ENCODE peak calls at places on chromosome 17, in six cellular contexts. V is DND-41, M is PC-9, W is brain microvascular endothelial cell, T is GM23338, C is cardiac muscle cell. F is an unnamed sample.

GRCh38 chr17:74212262-74212912 is 984 bp upstream of the TTYH2 start:
- DNase-seq in V (no peak), M (no peak), W (no peak), T (peak), C (no peak), F (peak)

GRCh38 chr17:1975573-1975972 is 49.6 kb downstream of the RTN4RL1 start:
- DNase-seq in V (no peak), M (no peak), W (no peak), T (no peak), C (no peak), F (no peak)

GRCh38 chr17:57410169-57410568 is 153.8 kb downstream of the MSI2 start:
- DNase-seq in V (no peak), M (no peak), W (no peak), T (no peak), C (no peak), F (no peak)

GRCh38 chr17:28574536-28574935 is 2.2 kb downstream of the ALDOC start:
- DNase-seq in V (no peak), M (no peak), W (no peak), T (no peak), C (no peak), F (no peak)

GRCh38 chr17:67322039-67322787 is 44.2 kb downstream of the PSMD12 start:
- DNase-seq in V (no peak), M (no peak), W (no peak), T (peak), C (no peak), F (no peak)

GRCh38 chr17:72725432-72726068 is 366.9 kb downstream of the SLC39A11 start:
- DNase-seq in V (peak), M (peak), W (peak), T (peak), C (peak), F (peak)

GRCh38 chr17:78484300-78485159 is 92.7 kb downstream of the DNAH17 start:
- DNase-seq in V (no peak), M (peak), W (peak), T (peak), C (peak), F (peak)

GRCh38 chr17:21218831-21219380 is 4.9 kb upstream of the TMEM11 start:
- DNase-seq in V (no peak), M (no peak), W (no peak), T (no peak), C (no peak), F (no peak)

GRCh38 chr17:61409301-61410099 is 9.9 kb downstream of the TBX2 start:
- DNase-seq in V (no peak), M (peak), W (no peak), T (peak), C (peak), F (peak)

GRCh38 chr17:46832945-46833839 is 14.7 kb upstream of the WNT3 start:
- DNase-seq in V (no peak), M (no peak), W (peak), T (no peak), C (peak), F (no peak)

GRCh38 chr17:68794636-68795503 is 160.3 kb downstream of the ABCA8 start:
- DNase-seq in V (no peak), M (no peak), W (peak), T (peak), C (peak), F (no peak)

GRCh38 chr17:73320601-73321264 is 8.9 kb upstream of the CDC42EP4 start:
- DNase-seq in V (no peak), M (no peak), W (no peak), T (no peak), C (no peak), F (no peak)

GRCh38 chr17:897970-898619 is 81.5 kb downstream of the NXN start:
- DNase-seq in V (no peak), M (no peak), W (no peak), T (no peak), C (no peak), F (no peak)

GRCh38 chr17:17590141-17590735 is 1.3 kb downstream of the PEMT start:
- DNase-seq in V (no peak), M (no peak), W (no peak), T (no peak), C (no peak), F (no peak)

GRCh38 chr17:48618366-48618896 is 3.3 kb upstream of the HOXB8 start:
- DNase-seq in V (peak), M (peak), W (peak), T (peak), C (peak), F (peak)

GRCh38 chr17:1055751-1056645 is 59.1 kb downstream of the TIMM22 start:
- DNase-seq in V (peak), M (peak), W (peak), T (peak), C (peak), F (peak)

GRCh38 chr17:41486809-41487530 is 2.7 kb downstream of the KRT36 start:
- DNase-seq in V (peak), M (no peak), W (no peak), T (peak), C (no peak), F (peak)

GRCh38 chr17:74449773-74450172 is 16.7 kb upstream of the CD300A start:
- DNase-seq in V (no peak), M (no peak), W (no peak), T (no peak), C (no peak), F (no peak)

GRCh38 chr17:28725166-28725659 is 820 bp downstream of the TLCD1 start:
- DNase-seq in V (peak), M (peak), W (peak), T (peak), C (peak), F (no peak)

GRCh38 chr17:35715416-35715815 is 16.0 kb upstream of the RASL10B start:
- DNase-seq in V (no peak), M (no peak), W (no peak), T (no peak), C (no peak), F (no peak)

GRCh38 chr17:36627101-36627500 is 25.7 kb downstream of the MRM1 start:
- DNase-seq in V (no peak), M (no peak), W (no peak), T (peak), C (no peak), F (no peak)

DNA sequence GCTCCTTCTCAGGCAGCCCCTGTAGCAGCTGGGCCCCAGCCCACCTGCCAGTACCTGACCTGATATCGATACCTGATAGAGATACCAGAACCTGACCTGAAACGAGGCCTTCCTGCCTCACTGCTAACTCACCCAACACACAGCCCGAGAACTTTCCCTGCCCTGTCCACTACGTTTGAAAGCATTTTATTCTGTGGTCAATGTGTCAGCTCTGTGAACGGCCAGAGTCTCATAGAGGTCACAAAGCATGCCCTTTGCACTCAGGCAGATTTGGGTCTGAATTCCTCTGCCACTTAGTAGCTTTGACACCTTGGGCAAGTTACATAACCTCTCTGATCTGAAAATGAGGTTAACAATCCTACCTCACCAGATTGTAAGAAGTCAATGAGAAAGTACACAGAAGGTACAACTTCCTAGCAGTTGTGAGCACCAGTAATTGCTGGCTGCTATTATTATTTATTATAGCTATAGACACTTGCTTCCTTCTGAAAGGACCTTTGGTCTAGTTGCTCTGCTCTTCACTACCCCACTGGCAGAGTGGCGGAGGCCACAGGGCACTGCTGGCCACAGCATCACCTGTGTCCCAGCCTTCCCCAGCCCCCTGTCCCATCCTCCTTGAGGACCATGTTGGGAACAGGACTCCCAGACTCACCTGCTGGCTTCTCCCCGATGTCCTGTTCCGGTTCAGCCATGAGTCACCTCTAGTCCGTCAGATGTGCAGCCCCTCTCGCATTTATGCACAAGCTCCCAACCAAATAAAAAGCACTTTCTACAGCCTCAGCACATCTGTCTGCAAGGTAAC is 895 bp downstream of the ANKRD40CL start:
- DNase-seq in V (no peak), M (no peak), W (no peak), T (no peak), C (no peak), F (no peak)
- H3K27ac ChIP-seq in V (no peak), M (no peak), W (no peak), T (no peak), C (peak), F (no peak)

GRCh38 chr17:80474933-80475915 is 1.2 kb downstream of the NPTX1 start:
- DNase-seq in V (no peak), M (peak), W (no peak), T (no peak), C (no peak), F (no peak)

GRCh38 chr17:80472996-80473395 is 3.4 kb downstream of the NPTX1 start:
- DNase-seq in V (no peak), M (no peak), W (no peak), T (no peak), C (no peak), F (no peak)

GRCh38 chr17:80475949-80476876 is at the start of gene NPTX1:
- DNase-seq in V (no peak), M (peak), W (no peak), T (peak), C (peak), F (no peak)

GRCh38 chr17:80473701-80474100 is 2.7 kb downstream of the NPTX1 start:
- DNase-seq in V (no peak), M (no peak), W (no peak), T (no peak), C (no peak), F (no peak)

GRCh38 chr17:80474231-80474932 is 2.0 kb downstream of the NPTX1 start:
- DNase-seq in V (no peak), M (no peak), W (no peak), T (no peak), C (peak), F (no peak)
- H3K4me3 ChIP-seq in V (no peak), M (no peak), W (peak), T (peak), C (no peak), F (peak)

DNA sequence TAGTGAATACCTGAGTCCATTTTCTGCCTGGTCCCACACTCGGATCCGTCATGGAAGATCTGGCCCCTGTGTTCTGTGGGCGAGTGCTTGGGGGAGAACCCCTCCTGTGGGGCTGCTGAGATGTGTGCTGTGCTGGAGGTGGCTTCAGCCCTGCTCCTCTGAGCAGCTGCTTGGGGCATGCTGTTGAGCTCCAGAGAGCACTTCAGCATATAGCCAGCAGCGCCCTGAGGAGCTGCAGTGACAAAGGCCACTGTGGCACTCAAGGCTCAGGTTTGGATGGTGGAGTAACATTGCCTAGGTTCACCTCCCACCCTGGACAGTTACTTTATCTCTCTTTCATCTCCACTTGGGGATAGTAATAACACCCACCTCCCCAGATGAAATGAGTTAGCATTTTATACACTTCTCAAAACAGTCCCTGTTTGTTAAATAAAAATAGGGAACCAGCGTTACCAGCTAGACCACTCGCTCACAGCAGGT is 75.3 kb downstream of the KSR1 start:
- DNase-seq in V (no peak), M (no peak), W (no peak), T (no peak), C (no peak), F (no peak)
- H3K27ac ChIP-seq in V (no peak), M (peak), W (peak), T (no peak), C (no peak), F (no peak)

GRCh38 chr17:59623151-59623550 is 3.5 kb downstream of the CLTC start:
- DNase-seq in V (no peak), M (no peak), W (no peak), T (no peak), C (no peak), F (no peak)
- H3K4me3 ChIP-seq in V (peak), M (peak), W (peak), T (no peak), C (no peak), F (no peak)

GRCh38 chr17:81044428-81044763 is 9.4 kb downstream of the BAIAP2 start:
- DNase-seq in V (no peak), M (no peak), W (no peak), T (no peak), C (no peak), F (no peak)

GRCh38 chr17:81042606-81043005 is 7.7 kb downstream of the BAIAP2 start:
- DNase-seq in V (no peak), M (no peak), W (no peak), T (no peak), C (no peak), F (no peak)

GRCh38 chr17:81044764-81045589 is 10.0 kb downstream of the BAIAP2 start:
- DNase-seq in V (no peak), M (peak), W (peak), T (no peak), C (peak), F (no peak)

GRCh38 chr17:81043725-81044427 is 8.9 kb downstream of the BAIAP2 start:
- DNase-seq in V (no peak), M (peak), W (peak), T (peak), C (no peak), F (no peak)

DNA sequence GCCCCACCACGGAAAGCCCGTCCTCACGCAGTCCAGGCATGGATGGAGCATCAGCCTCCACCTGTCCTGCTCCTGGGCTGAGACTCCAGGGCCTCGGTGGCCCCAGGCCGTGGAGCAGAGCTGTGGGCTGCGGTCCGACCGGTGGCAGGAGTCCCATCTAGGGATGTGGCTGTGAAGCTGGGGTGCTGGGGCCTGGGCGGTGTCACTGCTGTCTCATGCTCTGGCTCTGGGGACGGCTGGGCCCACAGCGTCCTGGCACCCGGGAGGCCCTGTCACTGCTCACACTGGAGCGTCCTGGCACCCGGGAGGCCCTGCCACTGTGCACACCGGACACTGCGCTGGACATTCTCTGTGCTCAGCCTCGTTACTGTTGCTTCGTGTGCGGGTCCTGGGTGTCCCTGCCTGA is 8.4 kb downstream of the BAIAP2 start:
- DNase-seq in V (no peak), M (no peak), W (no peak), T (no peak), C (no peak), F (no peak)
- H3K27ac ChIP-seq in V (no peak), M (peak), W (no peak), T (no peak), C (peak), F (no peak)

DNA sequence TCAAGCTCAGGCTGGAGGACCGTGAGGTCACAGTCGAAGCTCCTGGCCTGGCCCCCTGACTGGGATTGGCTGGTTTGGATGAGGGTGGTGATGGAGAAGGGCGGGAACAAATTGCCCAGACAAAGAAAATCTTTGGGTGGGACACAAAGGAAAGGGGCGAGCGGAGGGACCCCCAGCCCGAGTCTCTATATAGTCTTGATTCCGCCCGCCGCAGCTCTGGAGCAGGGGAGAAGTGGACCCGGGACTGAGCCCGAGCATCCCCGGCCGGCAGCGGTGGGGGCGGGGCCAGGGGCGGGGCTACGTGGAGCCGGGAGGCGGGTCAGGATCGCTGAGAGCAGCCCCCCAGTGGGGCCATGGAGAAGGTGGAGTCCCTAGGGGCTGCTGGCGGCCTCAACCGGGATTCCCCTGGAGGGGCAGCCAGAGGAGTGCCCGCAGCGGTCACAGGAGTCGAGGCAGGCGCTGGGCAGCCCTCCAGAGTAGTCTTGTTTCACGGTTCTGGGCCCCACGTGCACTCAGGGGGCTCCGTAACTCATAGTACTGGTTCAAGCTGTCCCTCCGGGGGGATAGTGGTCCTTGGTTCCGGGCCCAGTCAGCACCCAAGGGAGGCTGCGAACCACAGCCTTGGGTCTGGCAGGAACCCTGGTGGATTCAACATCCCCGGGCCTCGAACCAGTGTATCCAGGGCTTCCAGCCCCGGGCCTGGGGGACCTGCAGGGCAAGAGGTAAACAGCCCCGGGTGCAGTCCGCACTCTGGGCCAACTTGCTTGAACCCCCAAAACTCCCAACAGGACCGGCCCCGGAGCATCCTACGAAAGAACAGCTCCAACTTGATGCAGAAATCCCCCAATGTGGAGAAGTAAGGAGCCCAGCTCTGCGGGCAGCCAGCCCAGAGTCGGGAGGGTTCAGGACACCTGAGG is 1.2 kb upstream of the NEURL4 start:
- DNase-seq in V (peak), M (peak), W (peak), T (peak), C (peak), F (peak)
- H3K4me3 ChIP-seq in V (peak), M (peak), W (peak), T (peak), C (peak), F (peak)

DNA sequence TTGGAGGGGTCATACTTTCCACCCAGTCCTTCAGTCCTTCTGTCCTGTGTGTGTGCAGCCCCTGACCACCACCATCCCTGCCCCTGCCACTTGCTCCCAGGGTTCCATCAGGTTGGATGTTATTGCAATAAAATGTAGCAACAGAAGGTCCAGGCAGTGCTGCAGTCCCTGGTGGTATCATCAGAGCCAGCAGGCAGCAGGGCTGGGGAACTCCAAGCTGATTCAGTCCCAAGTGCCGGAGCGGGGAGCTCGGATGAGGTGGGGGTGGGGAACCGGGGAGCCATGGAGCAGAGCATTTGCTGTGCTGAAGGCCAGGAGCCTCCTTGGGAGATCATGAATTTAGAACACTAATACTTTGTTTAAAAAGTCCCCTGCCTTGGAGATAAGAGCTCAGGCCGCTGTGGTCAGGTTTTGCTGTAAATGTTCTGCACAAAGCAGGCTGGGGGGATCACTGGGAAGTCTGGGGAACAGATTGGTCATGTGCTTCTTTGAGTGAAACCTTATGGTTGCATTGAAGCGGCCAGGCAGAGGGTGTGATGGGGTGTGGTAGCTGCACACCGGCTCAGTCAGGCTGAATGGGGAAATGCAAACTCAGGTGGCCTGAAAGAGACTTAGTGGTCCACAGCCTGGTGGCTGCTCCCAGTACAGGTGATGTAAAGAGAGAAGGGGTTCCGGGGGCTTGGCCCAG is 225.9 kb downstream of the SEC14L1 start:
- DNase-seq in V (no peak), M (no peak), W (peak), T (no peak), C (peak), F (no peak)
- H3K27ac ChIP-seq in V (no peak), M (no peak), W (peak), T (no peak), C (no peak), F (no peak)

GRCh38 chr17:81935709-81936084 is 1.4 kb downstream of the PYCR1 start:
- DNase-seq in V (no peak), M (no peak), W (no peak), T (no peak), C (no peak), F (no peak)
- H3K4me3 ChIP-seq in V (no peak), M (peak), W (peak), T (peak), C (no peak), F (no peak)

GRCh38 chr17:10633738-10634379 is 23.2 kb downstream of the MYH3 start:
- DNase-seq in V (no peak), M (no peak), W (no peak), T (no peak), C (no peak), F (no peak)
- H3K27ac ChIP-seq in V (no peak), M (no peak), W (no peak), T (no peak), C (no peak), F (no peak)

F was measured in CD8-positive, alpha-beta T cell.